ENCODE peak calls at places on chromosome 14, in eight cellular contexts. C, L, Z, D, U, T, M and W are unnamed samples. For H3K27me3, the result is how much of the 10 kb centered on the place peaks cover.

GRCh38 chr14:76870146-76870545 is 43.9 kb downstream of the LRRC74A start:
- DNase-seq in D (no peak), U (no peak), Z (no peak), L (no peak), C (no peak), M (peak), T (no peak), W (peak)

GRCh38 chr14:99749763-99750715 is 43.2 kb upstream of the EML1 start:
- DNase-seq in D (no peak), C (no peak), U (no peak), Z (no peak), L (no peak), M (no peak), T (no peak), W (no peak)

GRCh38 chr14:92360666-92361370 is 37.9 kb downstream of the SLC24A4 start:
- DNase-seq in Z (no peak), M (no peak), T (no peak), L (no peak), D (no peak), U (no peak), C (no peak), W (no peak)

GRCh38 chr14:93536945-93537344 is 106.2 kb downstream of the UNC79 start:
- DNase-seq in M (peak), U (no peak), C (no peak), L (no peak), Z (no peak), T (no peak), D (peak), W (peak)

GRCh38 chr14:73751157-73751691 is 37.0 kb upstream of the PNMA1 start:
- DNase-seq in U (no peak), M (peak), D (no peak), L (no peak), Z (no peak), T (no peak), C (no peak), W (no peak)

GRCh38 chr14:39734306-39734705 is 302.1 kb upstream of the FBXO33 start:
- DNase-seq in M (no peak), U (no peak), D (no peak), Z (no peak), C (no peak), T (no peak), L (no peak), W (no peak)

GRCh38 chr14:104238424-104239184 is 100.2 kb downstream of the KIF26A start:
- DNase-seq in D (no peak), L (no peak), M (no peak), Z (no peak), T (peak), U (peak), C (no peak), W (no peak)

GRCh38 chr14:72616294-72616693 is 277.6 kb downstream of the DPF3 start:
- DNase-seq in C (no peak), T (no peak), Z (no peak), U (peak), L (peak), M (no peak), D (no peak), W (no peak)

GRCh38 chr14:51298895-51299294 is 58.8 kb downstream of the TMX1 start:
- DNase-seq in L (no peak), M (no peak), C (no peak), Z (no peak), U (no peak), T (no peak), D (no peak), W (no peak)

GRCh38 chr14:71745072-71745471 is 187.2 kb upstream of the RGS6 start:
- DNase-seq in T (no peak), Z (no peak), D (no peak), C (no peak), M (no peak), L (no peak), U (no peak), W (no peak)

GRCh38 chr14:100955201-100955600 is 51.7 kb upstream of the RTL1 start:
- DNase-seq in C (no peak), Z (no peak), M (no peak), D (peak), U (no peak), L (peak), T (no peak), W (no peak)

GRCh38 chr14:40847496-40847895 is 759.2 kb upstream of the LRFN5 start:
- DNase-seq in D (no peak), C (no peak), M (no peak), T (no peak), L (no peak), Z (no peak), U (no peak), W (no peak)

GRCh38 chr14:102907303-102907844 is 15.1 kb upstream of the AMN start:
- DNase-seq in C (no peak), T (no peak), Z (no peak), M (no peak), U (no peak), D (no peak), L (no peak), W (no peak)

GRCh38 chr14:93032301-93032929 is 83.3 kb downstream of the ITPK1 start:
- DNase-seq in T (peak), L (no peak), D (no peak), M (no peak), U (no peak), Z (no peak), C (no peak), W (no peak)

GRCh38 chr14:24095196-24096068 is 1.3 kb downstream of the PCK2 start:
- DNase-seq in U (no peak), L (peak), D (peak), C (peak), Z (peak), T (no peak), M (peak), W (peak)

GRCh38 chr14:45698462-45699134 is 445.6 kb upstream of the MIS18BP1 start:
- DNase-seq in D (no peak), C (no peak), M (no peak), T (no peak), U (no peak), L (no peak), Z (no peak), W (peak)

GRCh38 chr14:104594310-104595046 is 10.1 kb downstream of the TMEM179 start:
- DNase-seq in M (no peak), C (no peak), L (no peak), U (no peak), Z (no peak), T (no peak), D (no peak), W (no peak)

GRCh38 chr14:49950275-49951250 is 57.7 kb downstream of the ARF6 start:
- DNase-seq in Z (no peak), L (no peak), M (no peak), T (no peak), D (no peak), U (peak), C (no peak), W (no peak)

GRCh38 chr14:89123215-89123614 is 293.8 kb downstream of the FOXN3 start:
- DNase-seq in C (no peak), M (no peak), Z (no peak), L (no peak), U (no peak), D (no peak), T (no peak), W (no peak)

GRCh38 chr14:71361335-71361734 is 454.1 kb downstream of the PCNX1 start:
- DNase-seq in T (no peak), L (peak), C (no peak), Z (no peak), M (no peak), D (peak), U (no peak), W (no peak)

GRCh38 chr14:70009961-70010360 is 130.7 kb downstream of the SMOC1 start:
- DNase-seq in C (no peak), L (no peak), T (no peak), U (no peak), Z (no peak), M (no peak), D (no peak), W (no peak)

GRCh38 chr14:68137704-68138619 is 318.4 kb downstream of the RAD51B start:
- DNase-seq in L (peak), D (peak), U (no peak), M (no peak), T (peak), C (peak), Z (no peak), W (no peak)

GRCh38 chr14:26123459-26123858 is 474.4 kb downstream of the NOVA1 start:
- DNase-seq in D (no peak), Z (no peak), M (no peak), L (no peak), U (no peak), C (no peak), T (no peak), W (no peak)

GRCh38 chr14:51620036-51620435 is 31.7 kb upstream of the FRMD6 start:
- DNase-seq in C (no peak), Z (no peak), M (no peak), T (no peak), U (no peak), D (no peak), L (no peak), W (no peak)

GRCh38 chr14:66944872-66945271 is 244.4 kb upstream of the GARIN2 start:
- DNase-seq in C (peak), T (no peak), M (peak), U (no peak), D (peak), Z (no peak), L (peak), W (no peak)

GRCh38 chr14:104897286-104898194 is 27.1 kb upstream of the PLD4 start:
- DNase-seq in T (no peak), M (no peak), D (no peak), Z (no peak), L (no peak), C (no peak), U (peak), W (no peak)

GRCh38 chr14:87152701-87153100 is 840.3 kb downstream of the GALC start:
- DNase-seq in C (no peak), L (no peak), Z (no peak), T (no peak), M (peak), D (no peak), U (no peak), W (peak)

GRCh38 chr14:20680843-20681347 is 3.5 kb upstream of the RNASE4 start:
- DNase-seq in D (no peak), M (no peak), Z (no peak), T (no peak), U (no peak), C (no peak), L (no peak), W (no peak)

GRCh38 chr14:24921903-24922302 is 128.0 kb downstream of the STXBP6 start:
- DNase-seq in T (no peak), L (peak), C (no peak), M (no peak), D (no peak), Z (no peak), U (no peak), W (no peak)

DNA sequence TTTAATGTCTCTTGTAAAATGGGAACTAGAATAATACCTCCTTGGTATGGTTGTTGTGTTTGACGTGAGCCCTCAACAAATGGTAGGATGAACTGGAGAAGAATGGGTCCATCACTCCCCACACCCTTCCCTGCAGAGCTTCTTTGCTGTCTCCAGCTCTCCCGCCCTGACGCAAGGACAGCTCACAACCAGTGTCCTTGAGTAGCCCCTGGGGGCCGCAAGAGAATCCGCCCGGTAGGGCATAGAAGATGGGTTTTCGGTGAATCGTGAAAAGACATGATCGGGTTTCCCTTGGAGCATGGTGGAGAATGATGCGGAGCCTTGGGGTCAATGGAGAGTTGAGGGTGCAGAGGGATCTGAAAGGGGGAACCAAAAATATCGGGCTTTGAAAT is 6.1 kb upstream of the PAX9 start:
- DNase-seq in D (no peak), T (no peak), U (no peak), M (no peak), L (no peak), C (no peak), Z (no peak), W (no peak)
- H3K27me3 ChIP-seq in D (half or more), T (under half), U (half or more), M (under half), L (half or more), C (under half), Z (half or more), W (half or more)

GRCh38 chr14:94773682-94774211 is 3.8 kb upstream of the GSC start:
- DNase-seq in M (no peak), U (no peak), C (no peak), D (no peak), Z (no peak), T (no peak), L (no peak), W (no peak)
- H3K27me3 ChIP-seq in M (under half), U (half or more), C (under half), D (under half), Z (half or more), T (under half), L (half or more), W (under half)

DNA sequence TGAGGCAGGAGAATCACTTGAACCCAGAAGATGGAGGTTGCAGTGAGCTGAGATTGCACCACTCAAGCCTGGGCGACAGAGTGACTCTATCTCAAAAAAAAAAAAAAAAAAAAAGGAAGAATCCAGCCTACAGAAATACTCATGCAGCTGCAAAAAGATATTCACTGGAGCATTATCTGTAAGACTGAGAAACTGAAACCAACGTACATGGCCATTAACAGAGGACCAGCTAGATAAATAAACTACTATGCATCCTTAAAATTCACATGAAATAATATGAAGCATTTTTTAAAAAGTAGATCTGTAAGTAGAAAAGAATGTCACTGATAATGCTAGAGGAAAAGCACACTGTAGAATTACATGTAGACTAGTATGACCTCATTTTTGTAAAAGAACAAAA is 3.5 kb downstream of the SLC7A7 start:
- DNase-seq in U (no peak), L (peak), Z (no peak), M (no peak), C (no peak), D (no peak), T (no peak), W (no peak)
- H3K27me3 ChIP-seq in U (under half), L (under half), Z (under half), M (under half), C (under half), D (under half), T (under half), W (under half)

GRCh38 chr14:36085861-36086260 is 90.7 kb downstream of the PTCSC3 start:
- DNase-seq in M (peak), L (no peak), Z (no peak), D (no peak), T (no peak), C (no peak), U (no peak), W (no peak)
- H3K27me3 ChIP-seq in M (under half), L (under half), Z (under half), D (under half), T (under half), C (under half), U (under half), W (half or more)

GRCh38 chr14:64873506-64874220 is 6.0 kb downstream of the SPTB start:
- DNase-seq in C (no peak), Z (no peak), T (no peak), U (no peak), M (no peak), L (no peak), D (peak), W (no peak)

GRCh38 chr14:64867182-64867581 is 12.5 kb downstream of the SPTB start:
- DNase-seq in L (no peak), C (no peak), U (no peak), Z (no peak), M (no peak), T (no peak), D (no peak), W (no peak)

GRCh38 chr14:64871344-64871743 is 8.4 kb downstream of the SPTB start:
- DNase-seq in M (no peak), C (no peak), T (no peak), U (no peak), D (no peak), L (no peak), Z (no peak), W (no peak)

GRCh38 chr14:64865992-64866391 is 13.7 kb downstream of the SPTB start:
- DNase-seq in M (no peak), U (no peak), L (no peak), T (no peak), D (no peak), C (no peak), Z (no peak), W (no peak)

GRCh38 chr14:64870160-64870559 is 9.5 kb downstream of the SPTB start:
- DNase-seq in U (no peak), Z (no peak), L (no peak), C (no peak), M (peak), D (no peak), T (no peak), W (no peak)
- H3K27me3 ChIP-seq in U (under half), Z (under half), L (under half), C (half or more), M (under half), D (half or more), T (under half), W (under half)